ENCODE peak calls at places on chromosomes 4 and X, in ten cellular contexts. R, Z, I, U, C, L, V, H, J and Q are unnamed samples.
A peak's percentile ranks its signal among the peaks of the same experiment; 100 is the strongest.

GRCh38 chr4:115920637-115921036 is 807.2 kb upstream of the NDST4 start:
- DNase-seq in I (no peak), R (no peak), J (no peak), H (no peak), U (no peak), L (no peak), C (no peak), Z (no peak), V (no peak), Q (no peak)

GRCh38 chrX:133005038-133005437 is 46.6 kb upstream of the HS6ST2 start:
- DNase-seq in I (no peak), U (no peak), V (peak; percentile 3), L (no peak), J (no peak), R (no peak), C (no peak), Z (no peak), H (no peak), Q (no peak)

GRCh38 chrX:28124416-28124815 is 143.2 kb upstream of the DCAF8L1 start:
- DNase-seq in V (no peak), L (no peak), I (no peak), J (no peak), H (no peak), C (no peak), U (no peak), R (no peak), Z (no peak), Q (no peak)

GRCh38 chr4:2731907-2732314 is 24.2 kb downstream of the TNIP2 start:
- DNase-seq in H (peak; percentile 58), C (no peak), R (no peak), J (no peak), L (peak; percentile 39), U (no peak), Z (no peak), I (no peak), V (no peak), Q (no peak)

GRCh38 chr4:184331155-184331995 is 113.7 kb upstream of the ENPP6 start:
- DNase-seq in J (peak; percentile 73), C (peak; percentile 90), R (peak; percentile 65), U (no peak), Z (peak; percentile 88), I (peak; percentile 96), V (no peak), L (no peak), H (no peak), Q (peak; percentile 92)

GRCh38 chr4:107853444-107854325 is 29.0 kb downstream of the SGMS2 start:
- DNase-seq in J (no peak), V (peak; percentile 71), Z (no peak), H (no peak), U (peak; percentile 42), I (no peak), R (no peak), L (no peak), C (no peak), Q (no peak)

GRCh38 chrX:103151799-103152198 is 58.9 kb upstream of the NXF3 start:
- DNase-seq in H (no peak), I (no peak), L (no peak), C (no peak), J (no peak), R (no peak), Z (no peak), U (no peak), V (no peak), Q (no peak)

GRCh38 chr4:114883641-114884040 is 229.8 kb downstream of the NDST4 start:
- DNase-seq in I (no peak), H (no peak), Z (no peak), V (no peak), L (no peak), C (no peak), R (no peak), U (no peak), J (no peak), Q (no peak)

GRCh38 chr4:169116270-169116901 is 106.3 kb upstream of the CBR4 start:
- DNase-seq in L (no peak), R (no peak), C (no peak), I (no peak), Z (no peak), H (no peak), U (no peak), V (no peak), J (no peak), Q (no peak)

GRCh38 chr4:169115144-169115896 is 105.3 kb upstream of the CBR4 start:
- DNase-seq in V (no peak), I (no peak), Z (no peak), L (no peak), J (no peak), H (no peak), U (no peak), C (no peak), R (peak; percentile 16), Q (no peak)

GRCh38 chr4:169114341-169114974 is 104.4 kb upstream of the CBR4 start:
- DNase-seq in C (no peak), J (no peak), V (no peak), L (no peak), I (no peak), H (no peak), U (no peak), R (no peak), Z (no peak), Q (no peak)

GRCh38 chr4:169117591-169118081 is 107.6 kb upstream of the CBR4 start:
- DNase-seq in L (no peak), I (no peak), R (no peak), U (no peak), V (no peak), C (no peak), J (no peak), Z (no peak), H (no peak), Q (no peak)

DNA sequence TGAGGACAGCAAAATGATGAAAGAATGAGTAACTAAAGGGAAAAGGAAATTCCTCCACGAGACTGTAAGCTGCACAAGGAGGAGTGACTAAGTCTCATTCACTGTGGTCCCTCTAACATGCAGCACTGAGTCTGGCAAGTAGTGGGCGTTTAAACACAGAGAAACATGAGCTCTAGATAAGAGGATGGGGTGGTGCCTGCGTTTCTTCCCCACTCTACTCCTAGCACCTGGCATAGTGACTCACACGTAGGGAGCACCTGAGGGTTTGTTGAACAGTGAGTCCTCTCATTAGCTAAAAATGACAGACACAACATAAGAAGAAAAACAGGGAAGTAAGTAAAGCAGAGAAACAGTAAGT is 105.8 kb upstream of the CBR4 start:
- DNase-seq in H (no peak), C (peak; percentile 64), U (peak; percentile 89), Z (peak; percentile 77), V (peak; percentile 95), I (no peak), J (no peak), L (no peak), R (peak; percentile 19), Q (no peak)
- TF ChIP-seq CTCF in H (no peak), C (peak; percentile 24), U (no peak), Z (peak; percentile 44), V (peak; percentile 52), I (peak; percentile 32), J (no peak), L (no peak), R (no peak), Q (no peak)

GRCh38 chr4:182574706-182575105 is 331.5 kb downstream of the TENM3 start:
- DNase-seq in R (no peak), I (no peak), J (no peak), U (no peak), Z (no peak), L (no peak), H (no peak), C (no peak), V (no peak), Q (no peak)

GRCh38 chr4:182578402-182578801 is 335.2 kb downstream of the TENM3 start:
- DNase-seq in C (no peak), H (no peak), I (no peak), V (peak; percentile 53), J (no peak), U (peak; percentile 26), R (no peak), L (no peak), Z (no peak), Q (peak; percentile 63)

GRCh38 chr4:182576609-182577289 is 333.5 kb downstream of the TENM3 start:
- DNase-seq in C (no peak), U (no peak), V (no peak), I (no peak), L (no peak), H (no peak), R (no peak), Z (no peak), J (no peak), Q (no peak)

GRCh38 chr4:182575225-182575624 is 332.0 kb downstream of the TENM3 start:
- DNase-seq in I (no peak), H (no peak), R (no peak), V (no peak), Z (no peak), C (no peak), U (no peak), J (no peak), L (no peak), Q (no peak)

DNA sequence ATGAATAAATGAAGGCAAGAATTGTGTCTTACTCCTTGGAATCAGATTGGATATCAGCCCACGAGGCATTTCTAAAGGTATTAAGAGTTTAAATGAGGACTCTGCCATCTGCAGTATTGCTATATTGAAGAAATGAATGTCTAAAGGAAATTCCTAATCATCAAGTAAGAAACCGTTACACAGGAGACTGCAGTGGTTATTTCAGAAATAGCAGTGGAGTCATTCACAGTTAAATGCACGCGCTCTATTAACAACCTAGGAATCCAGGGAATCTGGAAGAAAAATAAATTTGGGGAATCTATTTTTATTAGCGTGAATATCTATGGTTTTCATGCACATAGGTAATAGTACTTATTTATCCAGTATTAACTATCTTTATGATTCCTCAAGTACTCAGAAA is 334.2 kb downstream of the TENM3 start:
- DNase-seq in L (no peak), I (no peak), H (no peak), Z (no peak), V (no peak), U (no peak), C (no peak), R (no peak), J (no peak), Q (no peak)
- H3K9me3 ChIP-seq in L (no peaks in the 10 kb centered on the region), I (no peaks in the 10 kb centered on the region), H (no peaks in the 10 kb centered on the region), Z (no peaks in the 10 kb centered on the region), V (no peaks in the 10 kb centered on the region), U (no peaks in the 10 kb centered on the region), C (no peaks in the 10 kb centered on the region), R (no peaks in the 10 kb centered on the region), J (no peaks in the 10 kb centered on the region), Q (no peaks in the 10 kb centered on the region)

DNA sequence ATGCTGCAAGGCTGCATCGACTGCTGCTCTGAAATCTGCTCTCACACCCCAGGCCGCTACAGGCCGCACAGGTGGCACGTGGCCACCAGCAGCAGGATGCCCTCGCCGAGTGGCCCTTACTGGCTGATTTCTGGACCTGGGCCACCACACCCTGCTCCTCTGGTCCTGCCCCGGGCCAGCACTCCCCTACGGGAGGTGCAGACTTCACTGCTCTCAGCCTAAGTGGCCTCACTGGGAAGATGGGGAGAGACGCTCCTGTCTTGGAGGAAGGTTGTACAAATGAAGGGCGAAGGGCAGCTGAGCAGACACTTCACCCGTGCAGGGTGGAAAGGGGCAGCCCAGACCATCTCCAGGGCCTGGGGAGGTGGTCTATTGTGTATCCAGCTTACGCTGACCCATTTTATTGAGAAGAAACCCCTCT is 72.5 kb downstream of the ACOX3 start:
- DNase-seq in L (no peak), V (no peak), J (no peak), U (no peak), I (no peak), C (no peak), Z (no peak), H (peak; percentile 59), R (no peak), Q (peak; percentile 65)
- TF ChIP-seq POLR2A in L (no peak), V (no peak), J (no peak), U (no peak), I (no peak), C (no peak), Z (no peak), H (no peak), R (no peak), Q (no peak)

DNA sequence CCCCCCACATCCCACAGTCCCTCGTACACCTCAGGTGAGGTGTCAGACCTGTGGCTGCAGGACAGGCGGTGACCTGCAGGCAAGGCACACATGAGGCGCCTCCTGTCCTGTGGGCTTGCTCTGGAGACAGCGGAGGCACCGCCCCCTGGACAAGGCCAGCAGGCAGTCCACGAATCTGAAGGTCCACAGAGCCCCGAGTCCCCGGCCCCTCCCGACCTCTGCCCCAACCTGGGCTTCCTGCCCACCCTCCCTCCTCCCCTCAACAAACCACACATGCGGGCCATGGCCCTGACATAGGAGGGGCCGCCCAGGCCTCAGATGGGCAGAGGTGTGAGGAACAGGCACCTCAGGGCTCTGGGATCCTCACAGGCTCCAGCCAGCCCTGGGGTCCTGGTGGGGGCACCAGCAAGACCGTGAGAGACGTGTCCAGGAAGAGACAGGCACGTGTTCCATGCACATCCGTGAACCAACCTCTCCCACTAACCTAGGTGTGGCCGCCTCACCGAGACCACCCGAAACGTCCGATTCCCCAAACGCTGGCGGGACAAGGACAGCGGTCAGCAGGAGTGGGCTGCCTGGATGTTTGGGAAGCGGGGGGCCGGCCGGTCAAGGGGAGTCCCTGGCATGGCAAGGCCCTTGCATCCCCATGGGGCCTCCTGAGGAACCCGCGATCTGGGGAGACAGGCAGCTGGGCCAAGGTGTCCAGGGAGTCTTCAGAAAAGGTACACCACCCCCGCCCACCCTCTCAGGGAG is 25.8 kb downstream of the CTBP1 start:
- DNase-seq in Z (no peak), L (no peak), J (no peak), U (no peak), C (no peak), I (no peak), R (no peak), H (no peak), V (no peak), Q (no peak)
- TF ChIP-seq CTCF in Z (no peak), L (no peak), J (no peak), U (no peak), C (no peak), I (no peak), R (no peak), H (no peak), V (no peak), Q (no peak)